ENCODE peak calls at places on chromosomes 7 and 10, in seven cellular contexts. B, F, I, Q, H, T and X are unnamed samples.

GRCh38 chr7:51315393-51316261 is 982 bp downstream of the COBL start:
- DNase-seq in H (no peak), F (peak), B (no peak), I (no peak), T (no peak), Q (no peak), X (no peak)

GRCh38 chr7:88075216-88075615 is 141.2 kb downstream of the ADAM22 start:
- DNase-seq in H (no peak), F (no peak), T (no peak), I (no peak), B (no peak), Q (no peak), X (no peak)

GRCh38 chr7:100674441-100675407 is 1.2 kb downstream of the GNB2 start:
- DNase-seq in F (peak), Q (peak), I (no peak), B (no peak), H (peak), T (no peak), X (no peak)

GRCh38 chr10:132381726-132382125 is 15.3 kb upstream of the PWWP2B start:
- DNase-seq in B (no peak), T (no peak), F (no peak), H (no peak), I (no peak), Q (no peak), X (no peak)

GRCh38 chr7:80087051-80087767 is 47.4 kb upstream of the GNAI1 start:
- DNase-seq in Q (peak), I (no peak), H (no peak), B (no peak), T (peak), F (no peak), X (no peak)

GRCh38 chr7:44050121-44050914 is 5.8 kb downstream of the DBNL start:
- DNase-seq in I (no peak), B (no peak), Q (no peak), H (peak), F (no peak), T (no peak), X (no peak)

GRCh38 chr7:47417122-47417480 is 164.8 kb downstream of the TNS3 start:
- DNase-seq in F (no peak), B (no peak), T (no peak), I (no peak), H (no peak), Q (no peak), X (no peak)

GRCh38 chr10:124992462-124993344 is 50.8 kb downstream of the ZRANB1 start:
- DNase-seq in B (no peak), Q (peak), F (peak), T (peak), I (peak), H (peak), X (no peak)

GRCh38 chr7:158829021-158829341 is 328 bp downstream of the ESYT2 start:
- DNase-seq in H (peak), I (peak), Q (peak), F (no peak), B (no peak), T (peak), X (no peak)

GRCh38 chr10:64091889-64092288 is 570.7 kb downstream of the REEP3 start:
- DNase-seq in H (no peak), F (no peak), I (no peak), Q (no peak), T (peak), B (no peak), X (no peak)

GRCh38 chr7:69674701-69675182 is 76.5 kb downstream of the AUTS2 start:
- DNase-seq in Q (no peak), I (no peak), F (no peak), B (no peak), T (no peak), H (no peak), X (no peak)

GRCh38 chr7:155738652-155739537 is 73.4 kb downstream of the SHH start:
- DNase-seq in B (no peak), Q (peak), F (peak), T (peak), I (peak), H (peak), X (no peak)

GRCh38 chr10:5890519-5890878 is 456 bp downstream of the FBH1 start:
- DNase-seq in I (peak), Q (peak), H (no peak), T (peak), B (no peak), F (no peak), X (no peak)

GRCh38 chr10:112767156-112767555 is 182.9 kb upstream of the TCF7L2 start:
- DNase-seq in H (no peak), Q (no peak), F (no peak), B (no peak), I (no peak), T (no peak), X (no peak)

GRCh38 chr7:27112960-27113949 is 10.8 kb upstream of the HOXA2 start:
- DNase-seq in Q (peak), B (no peak), H (peak), I (no peak), T (peak), F (peak), X (no peak)

GRCh38 chr7:69982197-69982596 is 383.9 kb downstream of the AUTS2 start:
- DNase-seq in I (no peak), F (no peak), B (no peak), Q (peak), H (no peak), T (peak), X (no peak)

GRCh38 chr10:109886788-109887155 is 36.5 kb downstream of the XPNPEP1 start:
- DNase-seq in T (no peak), F (no peak), I (no peak), H (no peak), Q (peak), B (no peak), X (no peak)

GRCh38 chr10:52353960-52354394 is 39.9 kb downstream of the DKK1 start:
- DNase-seq in H (no peak), I (no peak), B (no peak), Q (peak), T (peak), F (no peak), X (no peak)

GRCh38 chr10:54703086-54703485 is 97.9 kb downstream of the PCDH15 start:
- DNase-seq in T (peak), H (no peak), Q (no peak), B (no peak), I (no peak), F (no peak), X (no peak)

GRCh38 chr7:116034411-116034810 is 3.8 kb upstream of the TFEC start:
- DNase-seq in F (no peak), Q (no peak), I (no peak), B (no peak), T (no peak), H (no peak), X (no peak)

GRCh38 chr10:4371691-4372295 is 454.2 kb upstream of the AKR1E2 start:
- DNase-seq in Q (no peak), T (peak), I (no peak), F (no peak), B (no peak), H (no peak), X (no peak)

GRCh38 chr10:82866424-82867020 is 991.5 kb downstream of the NRG3 start:
- DNase-seq in Q (peak), T (peak), F (no peak), H (no peak), B (no peak), I (no peak), X (no peak)

GRCh38 chr10:73439055-73439454 is 5.7 kb upstream of the MSS51 start:
- DNase-seq in I (no peak), Q (no peak), H (no peak), T (peak), B (no peak), F (no peak), X (no peak)

GRCh38 chr7:42237891-42238531 is 1.0 kb upstream of the GLI3 start:
- DNase-seq in F (peak), I (no peak), T (peak), H (peak), B (peak), Q (peak), X (peak)

GRCh38 chr7:33841658-33842057 is 63.7 kb upstream of the BMPER start:
- DNase-seq in H (peak), I (no peak), T (peak), B (no peak), F (no peak), Q (peak), X (no peak)

GRCh38 chr10:13371879-13372470 is 23.9 kb upstream of the SEPHS1 start:
- DNase-seq in F (peak), I (peak), Q (peak), T (peak), H (peak), B (peak), X (peak)

GRCh38 chr10:93541402-93542357 is 24.8 kb upstream of the FFAR4 start:
- DNase-seq in H (no peak), B (peak), F (peak), T (peak), I (peak), Q (peak), X (no peak)

GRCh38 chr7:138307633-138308032 is 152.4 kb upstream of the TRIM24 start:
- DNase-seq in I (no peak), T (no peak), Q (no peak), H (no peak), B (no peak), F (no peak), X (no peak)

GRCh38 chr7:6226194-6226799 is 46.1 kb downstream of the CYTH3 start:
- DNase-seq in T (peak), H (no peak), F (no peak), Q (peak), B (no peak), I (no peak), X (no peak)

GRCh38 chr10:132584081-132584480 is 46.5 kb downstream of the INPP5A start:
- DNase-seq in H (no peak), I (no peak), T (no peak), Q (no peak), F (no peak), B (no peak), X (no peak)

GRCh38 chr10:44628921-44629320 is 244.0 kb upstream of the CXCL12 start:
- DNase-seq in Q (peak), I (no peak), H (no peak), T (peak), B (peak), F (no peak), X (no peak)

GRCh38 chr7:124799448-124799847 is 33.9 kb upstream of the GPR37 start:
- DNase-seq in B (no peak), H (no peak), T (no peak), F (no peak), Q (no peak), I (no peak), X (no peak)

GRCh38 chr7:30321992-30322637 is 37.7 kb downstream of the ZNRF2 start:
- DNase-seq in T (peak), I (no peak), Q (peak), F (no peak), B (no peak), H (peak), X (no peak)